ENCODE peak calls at places on chromosomes 12 and 14, in six cellular contexts. One of them, this sample, is unnamed.

GRCh38 chr14:33704486-33704885 is 246.4 kb downstream of the EGLN3 start:
- DNase-seq in heart right ventricle: no peak
- DNase-seq in psoas muscle: no peak
- DNase-seq in cardiac muscle cell: no peak
- DNase-seq in left ventricle myocardium inferior: no peak
- DNase-seq in pancreas: no peak
- DNase-seq in this sample: no peak

GRCh38 chr12:116894913-116895312 is 13.7 kb upstream of the HRK start:
- DNase-seq in heart right ventricle: no peak
- DNase-seq in psoas muscle: no peak
- DNase-seq in cardiac muscle cell: no peak
- DNase-seq in left ventricle myocardium inferior: no peak
- DNase-seq in pancreas: no peak
- DNase-seq in this sample: no peak

GRCh38 chr14:69034612-69035262 is 55.6 kb upstream of the ACTN1 start:
- DNase-seq in heart right ventricle: no peak
- DNase-seq in psoas muscle: no peak
- DNase-seq in cardiac muscle cell: no peak
- DNase-seq in left ventricle myocardium inferior: no peak
- DNase-seq in pancreas: no peak
- DNase-seq in this sample: no peak

GRCh38 chr14:50928002-50928635 is 16.2 kb downstream of the PYGL start:
- DNase-seq in heart right ventricle: no peak
- DNase-seq in psoas muscle: no peak
- DNase-seq in cardiac muscle cell: no peak
- DNase-seq in left ventricle myocardium inferior: no peak
- DNase-seq in pancreas: no peak
- DNase-seq in this sample: no peak

GRCh38 chr14:92586001-92586947 is 72.7 kb downstream of the RIN3 start:
- DNase-seq in heart right ventricle: no peak
- DNase-seq in psoas muscle: no peak
- DNase-seq in cardiac muscle cell: no peak
- DNase-seq in left ventricle myocardium inferior: no peak
- DNase-seq in pancreas: no peak
- DNase-seq in this sample: no peak

GRCh38 chr12:75917704-75918103 is 113.9 kb downstream of the PHLDA1 start:
- DNase-seq in heart right ventricle: no peak
- DNase-seq in psoas muscle: no peak
- DNase-seq in cardiac muscle cell: no peak
- DNase-seq in left ventricle myocardium inferior: no peak
- DNase-seq in pancreas: no peak
- DNase-seq in this sample: no peak

GRCh38 chr12:6377667-6377994 is 2.3 kb upstream of the SCNN1A start:
- DNase-seq in heart right ventricle: no peak
- DNase-seq in psoas muscle: no peak
- DNase-seq in cardiac muscle cell: no peak
- DNase-seq in left ventricle myocardium inferior: no peak
- DNase-seq in pancreas: peak; percentile 86
- DNase-seq in this sample: peak; percentile 74

GRCh38 chr12:68998036-68998435 is 65.1 kb upstream of the CPM start:
- DNase-seq in heart right ventricle: no peak
- DNase-seq in psoas muscle: no peak
- DNase-seq in cardiac muscle cell: no peak
- DNase-seq in left ventricle myocardium inferior: no peak
- DNase-seq in pancreas: no peak
- DNase-seq in this sample: no peak

GRCh38 chr14:99578541-99579044 is 25.4 kb downstream of the CCDC85C start:
- DNase-seq in heart right ventricle: peak; percentile 47
- DNase-seq in psoas muscle: no peak
- DNase-seq in cardiac muscle cell: no peak
- DNase-seq in left ventricle myocardium inferior: peak; percentile 55
- DNase-seq in pancreas: peak; percentile 64
- DNase-seq in this sample: no peak

GRCh38 chr14:84420236-84420635 is 1109.7 kb upstream of the FLRT2 start:
- DNase-seq in heart right ventricle: no peak
- DNase-seq in psoas muscle: no peak
- DNase-seq in cardiac muscle cell: no peak
- DNase-seq in left ventricle myocardium inferior: no peak
- DNase-seq in pancreas: no peak
- DNase-seq in this sample: no peak

GRCh38 chr12:120563495-120563894 is 17.7 kb downstream of the POP5 start:
- DNase-seq in heart right ventricle: no peak
- DNase-seq in psoas muscle: no peak
- DNase-seq in cardiac muscle cell: no peak
- DNase-seq in left ventricle myocardium inferior: no peak
- DNase-seq in pancreas: no peak
- DNase-seq in this sample: no peak

GRCh38 chr14:53109688-53110041 is 43.5 kb downstream of the DDHD1 start:
- DNase-seq in heart right ventricle: no peak
- DNase-seq in psoas muscle: no peak
- DNase-seq in cardiac muscle cell: no peak
- DNase-seq in left ventricle myocardium inferior: no peak
- DNase-seq in pancreas: no peak
- DNase-seq in this sample: no peak

GRCh38 chr14:101505216-101505970 is 55.9 kb upstream of the DIO3 start:
- DNase-seq in heart right ventricle: no peak
- DNase-seq in psoas muscle: no peak
- DNase-seq in cardiac muscle cell: no peak
- DNase-seq in left ventricle myocardium inferior: no peak
- DNase-seq in pancreas: peak; percentile 52
- DNase-seq in this sample: peak; percentile 31

GRCh38 chr12:89862511-89863331 is 154.1 kb upstream of the ATP2B1 start:
- DNase-seq in heart right ventricle: no peak
- DNase-seq in psoas muscle: no peak
- DNase-seq in cardiac muscle cell: no peak
- DNase-seq in left ventricle myocardium inferior: no peak
- DNase-seq in pancreas: no peak
- DNase-seq in this sample: no peak

GRCh38 chr12:80912906-80913769 is 24.6 kb downstream of the LIN7A start:
- DNase-seq in heart right ventricle: no peak
- DNase-seq in psoas muscle: no peak
- DNase-seq in cardiac muscle cell: peak; percentile 5
- DNase-seq in left ventricle myocardium inferior: no peak
- DNase-seq in pancreas: no peak
- DNase-seq in this sample: no peak

GRCh38 chr12:81815611-81816010 is 56.5 kb upstream of the PPFIA2 start:
- DNase-seq in heart right ventricle: no peak
- DNase-seq in psoas muscle: no peak
- DNase-seq in cardiac muscle cell: no peak
- DNase-seq in left ventricle myocardium inferior: no peak
- DNase-seq in pancreas: no peak
- DNase-seq in this sample: no peak

GRCh38 chr12:42281281-42281680 is 43.2 kb upstream of the YAF2 start:
- DNase-seq in heart right ventricle: no peak
- DNase-seq in psoas muscle: no peak
- DNase-seq in cardiac muscle cell: no peak
- DNase-seq in left ventricle myocardium inferior: no peak
- DNase-seq in pancreas: no peak
- DNase-seq in this sample: no peak

GRCh38 chr12:72089678-72090077 is 151.0 kb downstream of the TPH2 start:
- DNase-seq in heart right ventricle: no peak
- DNase-seq in psoas muscle: no peak
- DNase-seq in cardiac muscle cell: no peak
- DNase-seq in left ventricle myocardium inferior: no peak
- DNase-seq in pancreas: no peak
- DNase-seq in this sample: no peak

GRCh38 chr12:18456344-18456743 is 195.0 kb downstream of the PIK3C2G start:
- DNase-seq in heart right ventricle: no peak
- DNase-seq in psoas muscle: no peak
- DNase-seq in cardiac muscle cell: no peak
- DNase-seq in left ventricle myocardium inferior: no peak
- DNase-seq in pancreas: no peak
- DNase-seq in this sample: no peak

GRCh38 chr12:96241484-96242256 is 47.5 kb downstream of the ELK3 start:
- DNase-seq in heart right ventricle: no peak
- DNase-seq in psoas muscle: peak; percentile 51
- DNase-seq in cardiac muscle cell: no peak
- DNase-seq in left ventricle myocardium inferior: no peak
- DNase-seq in pancreas: no peak
- DNase-seq in this sample: peak; percentile 53

GRCh38 chr14:91252901-91253794 is 8.6 kb upstream of the GPR68 start:
- DNase-seq in heart right ventricle: peak; percentile 53
- DNase-seq in psoas muscle: peak; percentile 44
- DNase-seq in cardiac muscle cell: peak; percentile 55
- DNase-seq in left ventricle myocardium inferior: peak; percentile 56
- DNase-seq in pancreas: peak; percentile 68
- DNase-seq in this sample: peak; percentile 80

DNA sequence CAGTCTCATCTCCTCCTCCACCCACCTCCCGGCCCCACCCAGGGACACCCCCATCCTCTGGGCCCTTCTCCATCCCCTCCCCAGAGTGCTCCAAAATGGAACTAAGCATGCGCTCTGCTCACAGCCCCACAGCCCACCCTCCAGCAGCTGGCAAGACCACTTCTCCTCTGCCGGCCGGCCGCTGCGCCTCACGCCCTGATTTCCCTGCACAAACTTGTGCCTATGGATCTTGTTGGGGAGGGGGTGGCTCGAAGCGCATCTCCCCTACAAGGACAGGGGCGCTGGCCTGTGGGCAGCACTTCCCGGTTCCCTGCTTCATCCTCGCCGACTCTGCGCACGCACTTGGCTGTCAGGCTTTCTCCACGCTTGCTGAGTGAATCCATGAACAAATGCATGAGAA is 19.5 kb upstream of the NUDT14 start:
- DNase-seq in heart right ventricle: no peak
- DNase-seq in psoas muscle: no peak
- DNase-seq in cardiac muscle cell: no peak
- DNase-seq in left ventricle myocardium inferior: no peak
- DNase-seq in pancreas: no peak
- DNase-seq in this sample: no peak
- H3K4me1 ChIP-seq in heart right ventricle: peaks cover 36% of the 10 kb centered on the region
- H3K4me1 ChIP-seq in psoas muscle: peaks cover 33% of the 10 kb centered on the region
- H3K4me1 ChIP-seq in cardiac muscle cell: peaks cover 16% of the 10 kb centered on the region
- H3K4me1 ChIP-seq in left ventricle myocardium inferior: peaks cover 94% of the 10 kb centered on the region
- H3K4me1 ChIP-seq in pancreas: peaks cover 21% of the 10 kb centered on the region
- H3K4me1 ChIP-seq in this sample: peaks cover 27% of the 10 kb centered on the region

DNA sequence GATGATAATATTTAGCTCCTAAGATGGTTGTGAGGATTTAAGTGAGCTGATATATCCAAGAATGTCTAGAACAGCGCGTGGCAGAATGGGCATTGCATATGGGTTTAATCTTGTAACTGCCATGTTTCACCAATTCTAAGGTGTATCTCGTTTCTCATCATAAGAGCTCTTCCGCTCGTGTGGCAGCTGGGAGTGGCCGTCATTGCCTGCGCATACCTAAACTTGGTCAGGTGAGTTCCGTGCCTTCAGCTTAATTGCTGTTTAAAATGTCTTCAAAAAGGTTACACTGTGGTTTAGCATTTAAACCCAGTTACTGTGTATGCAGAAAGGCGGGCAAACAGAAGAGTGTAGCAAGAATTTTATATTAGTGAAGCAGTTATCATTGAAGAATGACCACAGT is 4.5 kb upstream of the AQP2 start:
- DNase-seq in heart right ventricle: no peak
- DNase-seq in psoas muscle: no peak
- DNase-seq in cardiac muscle cell: no peak
- DNase-seq in left ventricle myocardium inferior: no peak
- DNase-seq in pancreas: no peak
- DNase-seq in this sample: peak; percentile 66
- H3K4me3 ChIP-seq in heart right ventricle: no peak overlapping the region
- H3K4me3 ChIP-seq in psoas muscle: no peak overlapping the region
- H3K4me3 ChIP-seq in cardiac muscle cell: no peak overlapping the region
- H3K4me3 ChIP-seq in left ventricle myocardium inferior: no peak overlapping the region
- H3K4me3 ChIP-seq in pancreas: no peak overlapping the region
- H3K4me3 ChIP-seq in this sample: no peak overlapping the region

GRCh38 chr12:132454154-132454948 is 35.6 kb upstream of the FBRSL1 start:
- DNase-seq in heart right ventricle: no peak
- DNase-seq in psoas muscle: no peak
- DNase-seq in cardiac muscle cell: no peak
- DNase-seq in left ventricle myocardium inferior: no peak
- DNase-seq in pancreas: no peak
- DNase-seq in this sample: no peak
- H3K9me3 ChIP-seq in heart right ventricle: no peaks in the 10 kb centered on the region
- H3K9me3 ChIP-seq in psoas muscle: no peaks in the 10 kb centered on the region
- H3K9me3 ChIP-seq in cardiac muscle cell: no peaks in the 10 kb centered on the region
- H3K9me3 ChIP-seq in left ventricle myocardium inferior: no peaks in the 10 kb centered on the region
- H3K9me3 ChIP-seq in pancreas: no peaks in the 10 kb centered on the region
- H3K9me3 ChIP-seq in this sample: no peaks in the 10 kb centered on the region

GRCh38 chr12:124755801-124756148 is 107.9 kb downstream of the SCARB1 start:
- DNase-seq in heart right ventricle: no peak
- DNase-seq in psoas muscle: no peak
- DNase-seq in cardiac muscle cell: no peak
- DNase-seq in left ventricle myocardium inferior: no peak
- DNase-seq in pancreas: no peak
- DNase-seq in this sample: no peak
- H3K4me1 ChIP-seq in heart right ventricle: peaks cover 23% of the 10 kb centered on the region
- H3K4me1 ChIP-seq in psoas muscle: peaks cover 32% of the 10 kb centered on the region
- H3K4me1 ChIP-seq in cardiac muscle cell: peaks cover 2% of the 10 kb centered on the region
- H3K4me1 ChIP-seq in left ventricle myocardium inferior: peaks cover 68% of the 10 kb centered on the region
- H3K4me1 ChIP-seq in pancreas: peaks cover 7% of the 10 kb centered on the region
- H3K4me1 ChIP-seq in this sample: peaks cover 3% of the 10 kb centered on the region

GRCh38 chr14:56094063-56094462 is 24.1 kb upstream of the PELI2 start:
- DNase-seq in heart right ventricle: no peak
- DNase-seq in psoas muscle: no peak
- DNase-seq in cardiac muscle cell: no peak
- DNase-seq in left ventricle myocardium inferior: no peak
- DNase-seq in pancreas: no peak
- DNase-seq in this sample: no peak
- H3K4me3 ChIP-seq in heart right ventricle: no peak overlapping the region
- H3K4me3 ChIP-seq in psoas muscle: no peak overlapping the region
- H3K4me3 ChIP-seq in cardiac muscle cell: no peak overlapping the region
- H3K4me3 ChIP-seq in left ventricle myocardium inferior: no peak overlapping the region
- H3K4me3 ChIP-seq in pancreas: no peak overlapping the region
- H3K4me3 ChIP-seq in this sample: no peak overlapping the region

DNA sequence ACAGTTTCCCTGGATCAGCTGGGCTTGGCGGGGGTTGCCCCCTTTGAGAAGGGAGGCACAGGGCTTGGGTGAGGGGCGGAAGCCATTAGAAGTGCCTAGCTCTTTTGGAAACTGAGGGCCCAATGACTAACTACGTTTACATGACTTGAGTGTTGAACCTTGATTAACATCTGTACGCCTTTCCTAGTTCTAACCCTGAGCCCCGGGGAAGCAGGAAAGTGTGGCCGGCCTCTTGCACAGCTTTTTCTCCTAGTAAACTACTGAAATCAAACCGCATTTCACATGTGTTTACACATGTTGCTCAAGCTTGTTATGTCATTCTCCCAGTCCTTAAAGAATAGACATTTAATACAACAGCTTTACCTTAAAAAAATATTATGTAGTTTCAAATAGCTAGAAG is 1356.4 kb upstream of the TMEM132C start:
- DNase-seq in heart right ventricle: no peak
- DNase-seq in psoas muscle: no peak
- DNase-seq in cardiac muscle cell: no peak
- DNase-seq in left ventricle myocardium inferior: no peak
- DNase-seq in pancreas: no peak
- DNase-seq in this sample: no peak
- H3K9me3 ChIP-seq in heart right ventricle: no peaks in the 10 kb centered on the region
- H3K9me3 ChIP-seq in psoas muscle: no peaks in the 10 kb centered on the region
- H3K9me3 ChIP-seq in cardiac muscle cell: no peaks in the 10 kb centered on the region
- H3K9me3 ChIP-seq in left ventricle myocardium inferior: no peaks in the 10 kb centered on the region
- H3K9me3 ChIP-seq in pancreas: no peaks in the 10 kb centered on the region
- H3K9me3 ChIP-seq in this sample: no peaks in the 10 kb centered on the region

This sample was measured in mucosa of descending colon.